ENCODE peak calls at places on chromosomes 12 and 14, in six cellular contexts. Q is cardiac fibroblast, N is mucosa of descending colon, B is uterus, O is activated B cell treated with CpG ODN at 0.5 μM for 24 hours, U is GM13976. F is an unnamed sample.

GRCh38 chr12:2640709-2641108 is 154.1 kb upstream of the FKBP4 start:
- DNase-seq in Q (peak; percentile 94), N (no peak), B (peak; percentile 64), O (no peak), U (no peak), F (no peak)

GRCh38 chr12:122227341-122227740 is 1.5 kb upstream of the DIABLO start:
- DNase-seq in Q (no peak), N (peak; percentile 34), B (no peak), O (no peak), U (no peak), F (no peak)

GRCh38 chr12:123058980-123059379 is 78.5 kb downstream of the ARL6IP4 start:
- DNase-seq in Q (no peak), N (no peak), B (no peak), O (no peak), U (no peak), F (peak; percentile 33)

GRCh38 chr14:69326611-69327010 is 66.7 kb downstream of the GALNT16 start:
- DNase-seq in Q (no peak), N (no peak), B (peak; percentile 3), O (no peak), U (no peak), F (no peak)

GRCh38 chr12:39831587-39832315 is 212.1 kb upstream of the ABCD2 start:
- DNase-seq in Q (peak; percentile 42), N (no peak), B (no peak), O (no peak), U (no peak), F (no peak)

GRCh38 chr12:68882251-68882964 is 50.6 kb downstream of the CPM start:
- DNase-seq in Q (no peak), N (no peak), B (no peak), O (no peak), U (no peak), F (no peak)

GRCh38 chr14:69535230-69535848 is 39.3 kb downstream of the CCDC177 start:
- DNase-seq in Q (peak; percentile 65), N (peak; percentile 51), B (peak; percentile 24), O (no peak), U (no peak), F (no peak)

GRCh38 chr14:75310295-75311059 is 31.8 kb downstream of the FOS start:
- DNase-seq in Q (peak; percentile 94), N (peak; percentile 73), B (peak; percentile 91), O (no peak), U (no peak), F (peak; percentile 95)

GRCh38 chr12:4645023-4645422 is 3.8 kb downstream of the AKAP3 start:
- DNase-seq in Q (no peak), N (no peak), B (no peak), O (no peak), U (no peak), F (no peak)

GRCh38 chr12:4648499-4649357 is at the start of the genes AKAP3 and NDUFA9:
- DNase-seq in Q (peak; percentile 89), N (peak; percentile 87), B (peak; percentile 80), O (peak; percentile 67), U (peak; percentile 70), F (peak; percentile 93)

GRCh38 chr12:4648099-4648498 is 752 bp downstream of the AKAP3 start:
- DNase-seq in Q (peak; percentile 43), N (no peak), B (no peak), O (no peak), U (no peak), F (no peak)

GRCh38 chr12:4653257-4653656 is 4.3 kb downstream of the NDUFA9 start:
- DNase-seq in Q (peak; percentile 3), N (no peak), B (no peak), O (no peak), U (no peak), F (no peak)

GRCh38 chr12:4649358-4649661 is 396 bp downstream of the NDUFA9 start:
- DNase-seq in Q (no peak), N (no peak), B (no peak), O (no peak), U (no peak), F (no peak)
- TF ChIP-seq CTCF in Q (no peak), N (no peak), B (no peak), O (no peak), U (no peak), F (no peak)

GRCh38 chr12:109711596-109712461 is 1.8 kb upstream of the FAM222A start:
- DNase-seq in Q (no peak), N (peak; percentile 46), B (no peak), O (no peak), U (no peak), F (no peak)

GRCh38 chr12:109715310-109716091 is 1.9 kb downstream of the FAM222A start:
- DNase-seq in Q (no peak), N (peak; percentile 65), B (no peak), O (peak; percentile 29), U (no peak), F (no peak)

GRCh38 chr12:109714913-109715244 is 1.3 kb downstream of the FAM222A start:
- DNase-seq in Q (no peak), N (no peak), B (no peak), O (no peak), U (no peak), F (no peak)

GRCh38 chr12:109714141-109714912 is 702 bp downstream of the FAM222A start:
- DNase-seq in Q (peak; percentile 42), N (peak; percentile 82), B (peak; percentile 59), O (peak; percentile 69), U (peak; percentile 69), F (no peak)

DNA sequence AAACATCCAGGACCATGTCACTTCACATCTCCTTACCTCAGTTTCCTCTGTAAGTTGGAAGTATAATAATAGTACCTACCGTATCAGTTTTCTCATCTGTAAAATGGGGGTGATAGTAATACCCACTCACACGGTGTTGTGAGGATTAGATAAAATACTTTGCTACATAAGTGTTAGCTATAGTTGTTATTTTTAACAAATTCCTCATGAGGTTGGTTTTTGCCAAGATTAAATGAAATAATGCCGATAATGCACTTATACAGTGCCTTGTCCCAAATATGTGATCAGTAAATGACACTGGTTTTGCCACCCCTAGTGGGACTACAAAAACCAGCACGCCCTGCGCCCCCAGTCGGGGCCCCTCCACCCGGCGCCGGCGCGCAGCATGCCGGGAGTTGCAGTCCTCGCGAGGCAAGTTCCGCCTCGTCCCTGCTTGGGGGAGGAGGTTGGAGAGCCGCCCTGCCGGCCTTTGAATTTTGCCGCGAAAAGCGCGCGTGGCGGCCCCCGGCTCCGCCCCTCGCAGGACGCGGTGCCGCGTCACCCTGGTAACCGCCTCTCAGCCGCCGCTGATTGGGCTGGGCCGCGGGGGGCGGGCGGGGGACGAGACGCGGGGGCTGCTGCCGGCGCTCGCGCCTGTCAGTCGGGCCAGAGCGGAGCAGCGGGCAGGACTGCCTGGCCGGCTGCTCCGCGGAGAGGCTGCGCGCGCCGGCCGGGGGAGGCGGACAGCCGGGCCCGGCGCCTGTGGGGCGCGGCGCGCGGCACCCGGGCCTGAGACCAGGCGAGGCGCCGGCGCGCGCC is at the start of gene FAM222A:
- DNase-seq in Q (peak; percentile 94), N (peak; percentile 99), B (peak; percentile 99), O (peak; percentile 96), U (peak; percentile 98), F (peak; percentile 98)
- TF ChIP-seq CTCF in Q (peak; percentile 10), N (no peak), B (peak; percentile 35), O (no peak), U (no peak), F (peak; percentile 12)

GRCh38 chr12:65122661-65123060 is 1.6 kb upstream of the WIF1 start:
- DNase-seq in Q (no peak), N (no peak), B (no peak), O (no peak), U (no peak), F (no peak)

GRCh38 chr12:65121956-65122469 is 908 bp upstream of the WIF1 start:
- DNase-seq in Q (no peak), N (no peak), B (no peak), O (no peak), U (peak; percentile 7), F (peak; percentile 85)

GRCh38 chr12:65123435-65124063 is 2.4 kb upstream of the WIF1 start:
- DNase-seq in Q (peak; percentile 63), N (no peak), B (no peak), O (no peak), U (peak; percentile 21), F (no peak)

GRCh38 chr12:65119063-65119462 is 2.0 kb downstream of the WIF1 start:
- DNase-seq in Q (no peak), N (no peak), B (no peak), O (no peak), U (no peak), F (no peak)

DNA sequence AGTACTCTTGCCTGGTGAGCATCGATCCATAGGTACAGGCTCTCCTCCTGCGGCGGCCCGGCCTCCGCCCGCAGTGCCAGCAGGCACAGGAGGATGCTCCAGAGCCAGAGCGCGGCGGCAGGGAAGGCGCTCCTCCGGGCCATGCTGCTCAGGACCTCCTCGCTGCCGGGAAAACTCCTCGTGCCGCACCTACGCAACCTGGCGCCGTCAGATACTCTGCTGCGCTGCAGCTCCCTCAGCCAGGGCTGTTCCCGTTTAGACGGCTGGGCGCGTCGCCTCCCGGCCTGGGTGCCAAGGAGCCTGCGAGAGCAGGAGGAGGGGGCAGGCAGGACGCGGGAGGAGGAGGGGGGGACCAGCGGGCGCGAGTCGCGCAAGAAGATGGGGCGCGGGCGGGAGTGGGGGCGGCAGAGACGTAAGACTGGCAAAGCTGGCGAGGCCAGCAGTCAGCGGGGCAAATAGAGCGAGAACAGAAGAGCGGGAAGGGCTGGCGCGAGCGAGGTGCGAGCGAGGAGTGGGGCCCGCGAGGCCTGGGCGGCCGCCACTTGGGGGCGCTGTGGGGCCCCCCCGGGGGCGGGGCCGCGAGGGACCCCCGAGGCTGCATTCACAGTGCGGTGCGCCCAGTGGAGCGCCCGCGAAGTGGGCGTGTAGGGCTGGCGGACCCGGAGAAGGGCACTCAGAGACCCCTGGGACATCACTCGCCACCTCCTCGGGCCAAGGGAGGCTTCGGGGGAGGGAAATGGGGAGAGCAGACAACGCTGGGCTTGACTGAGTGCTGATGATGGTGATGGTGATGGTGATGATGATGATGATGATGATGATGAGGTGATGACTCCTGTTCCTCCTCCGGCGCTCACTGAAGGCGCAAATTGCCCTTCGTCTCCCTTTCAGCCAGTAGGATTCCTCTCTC is at the start of gene WIF1:
- DNase-seq in Q (no peak), N (peak; percentile 44), B (no peak), O (peak; percentile 32), U (peak; percentile 66), F (peak; percentile 83)
- TF ChIP-seq CTCF in Q (no peak), N (no peak), B (no peak), O (no peak), U (peak; percentile 38), F (peak; percentile 71)

GRCh38 chr14:60331201-60332045 is 82.4 kb downstream of the PPM1A start:
- DNase-seq in Q (peak; percentile 62), N (peak; percentile 76), B (peak; percentile 33), O (peak; percentile 53), U (peak; percentile 67), F (no peak)

GRCh38 chr14:60328588-60328987 is 79.6 kb downstream of the PPM1A start:
- DNase-seq in Q (no peak), N (no peak), B (no peak), O (no peak), U (no peak), F (no peak)

GRCh38 chr14:60324837-60325236 is 75.8 kb downstream of the PPM1A start:
- DNase-seq in Q (no peak), N (no peak), B (no peak), O (no peak), U (no peak), F (no peak)

GRCh38 chr14:60326274-60326673 is 77.3 kb downstream of the PPM1A start:
- DNase-seq in Q (no peak), N (no peak), B (no peak), O (no peak), U (no peak), F (no peak)

DNA sequence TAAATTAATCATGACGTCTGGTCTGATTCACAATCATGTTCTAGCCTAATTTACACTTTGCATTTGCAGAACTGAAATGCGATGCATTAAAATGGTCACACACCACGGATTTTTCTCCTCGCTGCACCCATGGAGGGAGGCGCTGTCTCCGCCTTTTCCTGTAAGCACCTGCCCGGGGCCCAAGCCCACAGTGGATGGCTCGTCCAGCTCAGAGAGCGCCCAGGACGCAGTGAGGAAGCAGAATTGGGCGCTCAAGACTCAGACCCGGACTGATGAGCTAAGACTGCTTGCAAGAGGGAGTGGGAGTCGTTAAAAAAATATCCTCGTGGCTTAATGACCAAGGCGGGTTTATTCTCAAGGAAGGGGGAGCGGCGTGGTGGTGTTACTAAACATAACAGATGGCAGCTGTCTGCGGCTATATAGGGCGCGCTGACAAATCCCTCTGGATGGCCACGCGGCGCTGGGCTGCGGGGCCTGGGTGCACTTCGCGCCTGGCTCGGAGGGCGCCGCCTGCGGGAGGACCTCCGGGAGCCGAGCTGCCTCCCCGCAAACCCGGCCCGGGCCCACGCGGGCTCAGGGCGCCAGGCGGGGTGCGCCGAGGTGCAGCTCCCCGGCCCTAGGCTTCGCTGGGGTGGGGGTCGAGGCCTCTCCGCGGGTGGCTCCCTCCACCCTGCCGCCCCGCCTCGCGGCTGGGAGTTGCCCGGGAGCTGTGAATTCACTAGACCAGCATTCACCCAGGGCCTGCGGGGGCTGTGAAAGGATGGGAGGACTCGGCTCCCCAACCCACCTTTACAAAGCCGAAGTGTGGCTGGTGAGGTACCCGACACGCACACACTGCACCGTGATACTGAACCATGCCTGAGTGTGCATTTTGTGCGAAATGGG is 78.7 kb downstream of the PPM1A start:
- DNase-seq in Q (no peak), N (peak; percentile 54), B (no peak), O (peak; percentile 58), U (peak; percentile 74), F (no peak)
- TF ChIP-seq CTCF in Q (no peak), N (no peak), B (no peak), O (no peak), U (peak; percentile 21), F (peak; percentile 29)